ENCODE peak calls at places on chromosomes 6 and 20, in ten cellular contexts. H is endodermal cell; W is HEK293T; O is CD8-positive, alpha-beta memory T cell; L is NCI-H748 treated with DMSO at 0.1 percent for 48 hours; X is lower leg skin; A is activated CD4-positive, alpha-beta T cell treated with anti-CD3 and anti-CD28 coated beads for 24 hours; N is neural progenitor cell; G is T-helper 2 cell; C is ACHN. T is an unnamed sample.

GRCh38 chr6:84492246-84493135 is 265.0 kb upstream of the CEP162 start:
- DNase-seq in H (no peak), W (no peak), O (no peak), L (no peak), X (no peak), A (no peak), N (no peak), G (no peak), C (no peak), T (no peak)

GRCh38 chr20:18943542-18943941 is 130.0 kb downstream of the SCP2D1 start:
- DNase-seq in H (no peak), W (no peak), O (no peak), L (no peak), X (no peak), A (no peak), N (no peak), G (no peak), C (no peak), T (no peak)

GRCh38 chr20:57620999-57621398 is 773 bp upstream of the ZBP1 start:
- DNase-seq in H (no peak), W (no peak), O (peak; percentile 29), L (no peak), X (peak; percentile 72), A (no peak), N (no peak), G (no peak), C (no peak), T (no peak)

GRCh38 chr20:14925286-14925685 is 587.9 kb upstream of the FLRT3 start:
- DNase-seq in H (no peak), W (no peak), O (no peak), L (no peak), X (no peak), A (no peak), N (no peak), G (no peak), C (no peak), T (no peak)

GRCh38 chr6:133971861-133972260 is 18.8 kb downstream of the TBPL1 start:
- DNase-seq in H (no peak), W (no peak), O (no peak), L (no peak), X (no peak), A (no peak), N (no peak), G (no peak), C (no peak), T (no peak)

GRCh38 chr20:50193169-50193850 is 2.7 kb downstream of the CEBPB start:
- DNase-seq in H (peak; percentile 69), W (no peak), O (no peak), L (no peak), X (no peak), A (no peak), N (no peak), G (no peak), C (no peak), T (no peak)

GRCh38 chr6:29831776-29832175 is 4.2 kb downstream of the HLA-G start:
- DNase-seq in H (no peak), W (no peak), O (no peak), L (no peak), X (no peak), A (no peak), N (no peak), G (no peak), C (no peak), T (no peak)

GRCh38 chr6:7165736-7166296 is 58.1 kb downstream of the RREB1 start:
- DNase-seq in H (peak; percentile 69), W (no peak), O (no peak), L (no peak), X (no peak), A (no peak), N (peak; percentile 50), G (no peak), C (no peak), T (no peak)

GRCh38 chr6:29552512-29553051 is 7.0 kb downstream of the UBD start:
- DNase-seq in H (no peak), W (peak; percentile 47), O (peak; percentile 56), L (no peak), X (no peak), A (no peak), N (peak; percentile 35), G (peak; percentile 78), C (peak; percentile 9), T (peak; percentile 33)

GRCh38 chr20:29472606-29473005 is 1784.9 kb upstream of the DEFB115 start:
- DNase-seq in H (no peak), W (no peak), O (no peak), L (no peak), X (no peak), A (no peak), N (no peak), G (no peak), C (no peak), T (no peak)

GRCh38 chr20:12166053-12166717 is 248.5 kb downstream of the BTBD3 start:
- DNase-seq in H (no peak), W (no peak), O (no peak), L (no peak), X (no peak), A (no peak), N (no peak), G (no peak), C (no peak), T (no peak)

GRCh38 chr6:166469426-166469961 is 86.8 kb upstream of the MPC1 start:
- DNase-seq in H (no peak), W (no peak), O (no peak), L (no peak), X (no peak), A (no peak), N (no peak), G (no peak), C (no peak), T (no peak)

GRCh38 chr6:47064274-47064673 is 22.1 kb upstream of the ADGRF1 start:
- DNase-seq in H (no peak), W (no peak), O (no peak), L (no peak), X (no peak), A (no peak), N (no peak), G (no peak), C (no peak), T (no peak)

GRCh38 chr6:116385911-116386310 is 15.2 kb downstream of the DSE start:
- DNase-seq in H (no peak), W (no peak), O (no peak), L (no peak), X (no peak), A (no peak), N (no peak), G (no peak), C (no peak), T (no peak)

GRCh38 chr6:30483677-30484279 is 5.5 kb upstream of the HLA-E start:
- DNase-seq in H (no peak), W (no peak), O (peak; percentile 41), L (peak; percentile 51), X (no peak), A (no peak), N (peak; percentile 71), G (peak; percentile 49), C (peak; percentile 58), T (no peak)

GRCh38 chr6:10099086-10099499 is 315.8 kb downstream of the TFAP2A start:
- DNase-seq in H (peak; percentile 67), W (peak; percentile 28), O (no peak), L (peak; percentile 88), X (no peak), A (no peak), N (no peak), G (no peak), C (no peak), T (no peak)

GRCh38 chr6:27547157-27548075 is 74.5 kb upstream of the ZNF184 start:
- DNase-seq in H (peak; percentile 85), W (peak; percentile 21), O (no peak), L (peak; percentile 92), X (no peak), A (peak; percentile 30), N (peak; percentile 78), G (peak; percentile 35), C (peak; percentile 74), T (no peak)

GRCh38 chr6:18265099-18265372 is 706 bp upstream of the DEK start:
- DNase-seq in H (no peak), W (no peak), O (no peak), L (peak; percentile 60), X (no peak), A (no peak), N (no peak), G (no peak), C (no peak), T (no peak)

GRCh38 chr6:24549674-24550418 is 55.1 kb downstream of the ALDH5A1 start:
- DNase-seq in H (no peak), W (no peak), O (no peak), L (no peak), X (no peak), A (no peak), N (no peak), G (no peak), C (no peak), T (no peak)

GRCh38 chr6:3211681-3212080 is 15.8 kb downstream of the TUBB2B start:
- DNase-seq in H (peak; percentile 45), W (no peak), O (no peak), L (no peak), X (peak; percentile 77), A (no peak), N (no peak), G (no peak), C (no peak), T (no peak)

GRCh38 chr6:20319520-20320357 is 81.9 kb upstream of the E2F3 start:
- DNase-seq in H (no peak), W (no peak), O (peak; percentile 85), L (no peak), X (no peak), A (peak; percentile 47), N (no peak), G (peak; percentile 96), C (no peak), T (peak; percentile 65)

GRCh38 chr6:150684715-150685459 is 85.2 kb downstream of the PLEKHG1 start:
- DNase-seq in H (no peak), W (no peak), O (no peak), L (no peak), X (no peak), A (no peak), N (no peak), G (no peak), C (no peak), T (no peak)

GRCh38 chr6:106084106-106084963 is 1.8 kb upstream of the PRDM1 start:
- DNase-seq in H (peak; percentile 89), W (peak; percentile 75), O (no peak), L (peak; percentile 92), X (no peak), A (no peak), N (peak; percentile 83), G (peak; percentile 84), C (peak; percentile 56), T (no peak)

GRCh38 chr6:32944265-32944664 is 3.4 kb upstream of the HLA-DMB start:
- DNase-seq in H (no peak), W (no peak), O (peak; percentile 58), L (no peak), X (no peak), A (no peak), N (no peak), G (peak; percentile 80), C (no peak), T (peak; percentile 54)

GRCh38 chr6:148550569-148550968 is 196.3 kb upstream of the UST start:
- DNase-seq in H (no peak), W (no peak), O (no peak), L (no peak), X (no peak), A (no peak), N (no peak), G (peak; percentile 62), C (no peak), T (no peak)

GRCh38 chr20:15278041-15278440 is 940.6 kb upstream of the FLRT3 start:
- DNase-seq in H (no peak), W (no peak), O (no peak), L (no peak), X (no peak), A (no peak), N (no peak), G (no peak), C (no peak), T (no peak)

GRCh38 chr6:2765896-2766766 is 938 bp downstream of the WRNIP1 start:
- DNase-seq in H (peak; percentile 68), W (no peak), O (peak; percentile 41), L (no peak), X (peak; percentile 88), A (no peak), N (peak; percentile 81), G (peak; percentile 55), C (peak; percentile 34), T (peak; percentile 35)

GRCh38 chr20:61420781-61421180 is 168.7 kb downstream of the CDH4 start:
- DNase-seq in H (no peak), W (no peak), O (no peak), L (no peak), X (no peak), A (no peak), N (no peak), G (no peak), C (no peak), T (no peak)